ENCODE peak calls at places on chromosomes 3 and 15, in five cellular contexts. R is prostate gland, C is Peyer's patch, D is A549, Z is tibial nerve. G is an unnamed sample. For H3K9me3, the result is how much of the 10 kb centered on the place peaks cover.

GRCh38 chr3:12590096-12590495 is 33.2 kb downstream of the MKRN2 start:
- DNase-seq in R (no peak), C (no peak), D (no peak), Z (no peak), G (no peak)

GRCh38 chr3:179098388-179099077 is 26.9 kb upstream of the ZMAT3 start:
- DNase-seq in R (no peak), C (no peak), D (no peak), Z (no peak), G (no peak)

GRCh38 chr3:63976166-63976861 is 47.0 kb downstream of the PSMD6 start:
- DNase-seq in R (no peak), C (no peak), D (no peak), Z (peak), G (no peak)

GRCh38 chr3:33807190-33807589 is 8.8 kb downstream of the PDCD6IP start:
- DNase-seq in R (no peak), C (no peak), D (no peak), Z (no peak), G (no peak)

GRCh38 chr3:169295126-169295525 is 368.4 kb downstream of the MECOM start:
- DNase-seq in R (no peak), C (no peak), D (no peak), Z (no peak), G (no peak)

GRCh38 chr15:58515807-58516206 is 84.0 kb downstream of the LIPC start:
- DNase-seq in R (no peak), C (no peak), D (no peak), Z (no peak), G (no peak)

GRCh38 chr15:45645026-45645980 is 10.5 kb downstream of the SQOR start:
- DNase-seq in R (no peak), C (no peak), D (no peak), Z (peak), G (no peak)

GRCh38 chr3:86578071-86578470 is 412.9 kb downstream of the VGLL3 start:
- DNase-seq in R (no peak), C (no peak), D (no peak), Z (no peak), G (no peak)

DNA sequence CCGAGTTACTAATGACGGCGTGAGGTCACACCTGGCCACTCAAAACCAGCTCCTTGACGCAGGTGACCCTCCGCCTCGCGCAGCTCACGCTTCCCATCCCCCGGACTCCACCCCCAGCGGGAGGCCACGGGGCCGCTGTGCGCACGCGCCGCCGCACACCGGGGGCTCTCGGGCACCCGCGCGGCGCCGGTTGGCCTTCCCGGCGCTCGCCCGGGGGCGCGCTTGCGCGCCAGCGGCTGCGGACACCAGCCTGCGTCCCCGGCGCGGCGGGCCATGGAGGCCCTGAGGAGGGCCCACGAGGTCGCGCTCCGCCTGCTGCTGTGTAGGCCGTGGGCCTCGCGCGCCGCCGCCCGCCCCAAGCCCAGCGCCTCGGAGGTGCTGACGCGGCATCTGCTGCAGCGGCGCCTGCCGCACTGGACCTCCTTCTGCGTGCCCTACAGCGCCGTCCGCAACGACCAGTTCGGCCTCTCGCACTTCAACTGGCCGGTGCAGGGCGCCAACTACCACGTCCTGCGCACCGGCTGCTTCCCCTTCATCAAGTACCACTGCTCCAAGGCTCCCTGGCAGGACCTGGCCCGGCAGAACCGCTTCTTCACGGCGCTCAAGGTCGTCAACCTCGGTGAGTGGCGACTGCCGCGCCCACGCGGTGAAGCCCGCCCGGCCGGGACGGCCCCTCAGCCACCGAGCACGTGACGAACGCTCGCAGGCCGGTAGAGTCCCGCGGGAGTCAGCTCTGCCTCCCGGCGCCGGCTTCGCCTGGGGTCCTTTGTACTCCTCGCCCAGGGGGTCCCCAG is at the start of gene C15orf61:
- DNase-seq in R (peak), C (peak), D (peak), Z (peak), G (peak)
- TF ChIP-seq POLR2A in R (no peak), C (peak), D (peak), Z (peak), G (peak)

GRCh38 chr15:76270876-76271275 is 40.4 kb downstream of the ETFA start:
- DNase-seq in R (no peak), C (no peak), D (no peak), Z (no peak), G (no peak)

GRCh38 chr15:76267077-76267476 is 44.2 kb downstream of the ETFA start:
- DNase-seq in R (no peak), C (no peak), D (no peak), Z (no peak), G (no peak)
- H3K9me3 ChIP-seq in R (under half), C (under half), D (under half), Z (under half), G (under half)

DNA sequence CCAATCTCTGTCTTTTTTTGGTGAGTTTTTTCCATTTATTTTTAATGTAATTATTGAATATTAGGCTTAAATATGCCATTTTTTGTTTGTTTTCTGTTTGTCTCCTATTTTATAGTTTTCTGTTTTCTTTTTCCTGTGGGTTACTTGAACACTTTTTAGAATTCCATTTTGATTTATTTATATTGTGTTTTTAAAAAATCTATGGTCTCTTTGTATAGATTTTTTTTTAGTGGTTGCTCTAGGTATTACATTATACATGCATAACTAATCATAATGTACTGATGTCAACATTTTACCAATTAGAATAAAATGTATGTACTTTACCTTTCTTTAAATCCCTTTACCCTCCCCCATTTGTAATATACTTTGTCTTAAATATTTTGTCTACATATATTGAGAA is 56.2 kb downstream of the RASA2 start:
- DNase-seq in R (no peak), C (no peak), D (no peak), Z (no peak), G (no peak)
- TF ChIP-seq CTCF in R (no peak), C (no peak), D (no peak), Z (no peak), G (peak)

GRCh38 chr15:63041982-63042878 is at the start of gene TPM1:
- DNase-seq in R (peak), C (peak), D (peak), Z (peak), G (peak)

GRCh38 chr15:63044645-63045437 is 2.3 kb downstream of the TPM1 start:
- DNase-seq in R (no peak), C (no peak), D (no peak), Z (no peak), G (no peak)

GRCh38 chr15:63044077-63044644 is 1.6 kb downstream of the TPM1 start:
- DNase-seq in R (no peak), C (no peak), D (no peak), Z (no peak), G (no peak)

GRCh38 chr15:63042879-63043340 is 363 bp downstream of the TPM1 start:
- DNase-seq in R (no peak), C (no peak), D (peak), Z (no peak), G (no peak)

DNA sequence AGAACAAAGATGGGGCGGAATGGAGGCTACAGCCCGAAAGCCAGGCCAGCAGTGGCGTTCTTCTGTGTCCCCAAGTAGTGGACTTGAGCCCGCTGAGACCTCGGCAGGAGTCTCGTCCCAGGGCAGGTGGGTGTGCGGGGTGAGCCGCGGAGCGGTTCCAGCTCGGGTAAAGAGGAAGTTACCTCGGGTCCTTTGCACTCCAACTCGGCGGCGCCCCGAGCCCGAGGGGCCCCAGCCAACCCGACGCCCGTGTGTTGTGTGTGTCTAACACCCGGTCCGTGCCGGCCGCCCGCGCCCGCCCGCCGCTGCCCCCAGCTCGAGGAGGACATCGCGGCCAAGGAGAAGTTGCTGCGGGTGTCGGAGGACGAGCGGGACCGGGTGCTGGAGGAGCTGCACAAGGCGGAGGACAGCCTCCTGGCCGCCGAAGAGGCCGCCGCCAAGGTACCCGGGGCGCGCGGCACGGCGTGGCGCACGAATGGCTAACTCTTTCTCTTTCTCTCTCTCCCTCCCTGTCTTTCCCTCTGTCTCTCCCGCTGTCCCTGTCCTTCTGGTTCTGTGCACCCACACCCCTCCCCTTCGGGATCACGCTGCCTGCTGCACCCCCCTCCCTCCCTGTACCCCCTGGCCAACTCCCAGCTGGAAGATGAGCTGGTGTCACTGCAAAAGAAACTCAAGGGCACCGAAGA is 987 bp downstream of the TPM1 start:
- DNase-seq in R (no peak), C (no peak), D (no peak), Z (no peak), G (no peak)
- TF ChIP-seq POLR2A in R (no peak), C (no peak), D (no peak), Z (no peak), G (no peak)

GRCh38 chr15:98817745-98818144 is 169.4 kb downstream of the IGF1R start:
- DNase-seq in R (no peak), C (no peak), D (no peak), Z (no peak), G (no peak)

GRCh38 chr15:98809273-98809672 is 160.9 kb downstream of the IGF1R start:
- DNase-seq in R (peak), C (no peak), D (no peak), Z (no peak), G (no peak)

GRCh38 chr15:98815207-98815606 is 166.9 kb downstream of the IGF1R start:
- DNase-seq in R (no peak), C (no peak), D (no peak), Z (no peak), G (no peak)

GRCh38 chr15:98813956-98814355 is 165.6 kb downstream of the IGF1R start:
- DNase-seq in R (no peak), C (no peak), D (no peak), Z (no peak), G (no peak)

GRCh38 chr15:98812711-98813441 is 164.5 kb downstream of the IGF1R start:
- DNase-seq in R (no peak), C (no peak), D (no peak), Z (no peak), G (no peak)
- H3K9me3 ChIP-seq in R (under half), C (under half), D (under half), Z (under half), G (under half)

GRCh38 chr15:100663066-100663465 is 60.7 kb downstream of the ASB7 start:
- DNase-seq in R (no peak), C (no peak), D (peak), Z (no peak), G (no peak)
- TF ChIP-seq CTCF in R (no peak), C (no peak), D (peak), Z (no peak), G (no peak)

DNA sequence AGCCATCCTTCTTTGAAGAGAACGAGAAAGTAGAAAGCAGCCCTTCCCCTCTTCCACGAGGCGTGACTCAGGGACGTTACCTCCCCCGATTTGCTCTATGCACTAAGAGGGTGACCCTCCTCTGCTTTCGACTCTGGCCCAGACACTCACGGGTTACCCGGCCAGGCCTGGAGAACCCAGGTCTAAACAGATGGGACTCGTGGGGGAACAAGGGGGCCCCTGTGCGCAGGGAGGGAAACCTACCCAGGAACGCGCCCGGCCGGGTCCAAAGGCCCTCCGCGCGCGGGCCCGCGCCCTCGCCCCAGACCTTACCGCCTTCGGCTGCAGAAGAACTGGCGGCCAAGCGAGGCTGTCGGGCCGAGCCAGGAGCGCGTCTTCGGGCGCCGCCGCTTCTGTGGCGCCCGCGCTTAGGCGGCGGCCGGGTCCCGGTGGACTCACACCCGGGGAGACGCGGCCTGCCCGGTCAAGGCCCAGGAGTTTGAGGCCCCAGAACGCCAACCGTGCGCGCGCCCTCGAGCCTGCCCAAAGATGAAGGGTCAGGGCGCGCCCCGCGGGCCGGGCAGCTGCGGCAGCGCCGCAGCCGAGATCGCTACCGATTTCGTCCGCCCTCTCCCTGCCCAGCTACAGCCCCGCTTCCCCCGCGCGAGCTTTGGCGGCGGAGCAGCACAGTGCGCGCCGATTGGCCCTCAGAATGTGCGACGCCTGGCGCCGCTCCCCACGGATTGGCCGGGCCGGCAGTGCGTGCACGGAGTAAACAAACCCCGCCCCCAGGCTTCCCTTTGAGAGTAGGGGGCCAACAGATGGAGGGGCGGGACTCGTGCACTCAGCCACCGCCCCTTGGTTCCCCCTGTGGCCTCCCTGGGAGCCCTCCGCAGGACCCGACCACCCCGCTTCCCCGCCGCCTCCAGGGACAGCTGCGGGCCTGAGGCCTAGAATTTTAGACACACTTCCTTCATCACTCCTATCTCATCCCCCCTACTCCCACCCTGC is at the start of gene TFDP2:
- DNase-seq in R (peak), C (peak), D (peak), Z (peak), G (peak)
- TF ChIP-seq POLR2A in R (peak), C (peak), D (no peak), Z (peak), G (peak)

GRCh38 chr3:76361010-76361409 is 575.7 kb upstream of the ZNF717 start:
- DNase-seq in R (no peak), C (no peak), D (no peak), Z (no peak), G (no peak)
- H3K9me3 ChIP-seq in R (under half), C (under half), D (under half), Z (under half), G (under half)

GRCh38 chr15:26065723-26066122 is 202.6 kb upstream of the ATP10A start:
- DNase-seq in R (no peak), C (no peak), D (no peak), Z (no peak), G (no peak)
- TF ChIP-seq CTCF in R (no peak), C (no peak), D (no peak), Z (no peak), G (no peak)